ENCODE peak calls at places on chromosomes 6 and 20, in four cellular contexts. T is HL-60, K is K562, B is GM12878. R is an unnamed sample.
A peak's percentile ranks its signal among the peaks of the same experiment; 100 is the strongest.

GRCh38 chr20:22288957-22289356 is 295.4 kb downstream of the FOXA2 start:
- DNase-seq in T (no peak), K (no peak), B (no peak), R (no peak)

GRCh38 chr6:154508573-154509375 is 1.7 kb downstream of the CNKSR3 start:
- DNase-seq in T (no peak), K (peak; percentile 44), B (no peak), R (no peak)

GRCh38 chr20:13262701-13263335 is 41.7 kb downstream of the ISM1 start:
- DNase-seq in T (no peak), K (no peak), B (no peak), R (no peak)

GRCh38 chr6:42042108-42042507 is 8.2 kb upstream of the TAF8 start:
- DNase-seq in T (no peak), K (no peak), B (no peak), R (no peak)

GRCh38 chr6:14393910-14394309 is 276.3 kb downstream of the CD83 start:
- DNase-seq in T (no peak), K (no peak), B (no peak), R (no peak)

GRCh38 chr20:3165473-3166337 is 6.0 kb upstream of the FASTKD5 start:
- DNase-seq in T (peak; percentile 59), K (no peak), B (no peak), R (no peak)

GRCh38 chr20:62816879-62817873 is at the start of gene COL9A3:
- DNase-seq in T (no peak), K (peak; percentile 59), B (no peak), R (no peak)

GRCh38 chr6:134814076-134814709 is 135.7 kb downstream of the ALDH8A1 start:
- DNase-seq in T (no peak), K (no peak), B (no peak), R (no peak)

GRCh38 chr6:109172096-109172495 is 76.8 kb downstream of the CEP57L1 start:
- DNase-seq in T (no peak), K (no peak), B (no peak), R (no peak)

GRCh38 chr20:21391495-21392298 is 5.6 kb downstream of the NKX2-4 start:
- DNase-seq in T (no peak), K (no peak), B (no peak), R (no peak)

GRCh38 chr6:938271-939046 is 245.5 kb upstream of the EXOC2 start:
- DNase-seq in T (no peak), K (no peak), B (no peak), R (no peak)

GRCh38 chr6:75437451-75438185 is 56.0 kb downstream of the FILIP1 start:
- DNase-seq in T (no peak), K (no peak), B (no peak), R (no peak)

GRCh38 chr6:108113557-108114519 is 39.3 kb upstream of the OSTM1 start:
- DNase-seq in T (peak; percentile 45), K (peak; percentile 60), B (no peak), R (peak; percentile 33)

GRCh38 chr6:119190176-119190575 is 111.7 kb upstream of the FAM184A start:
- DNase-seq in T (no peak), K (no peak), B (no peak), R (no peak)

GRCh38 chr6:157659536-157660271 is 163.3 kb upstream of the SNX9 start:
- DNase-seq in T (no peak), K (no peak), B (no peak), R (no peak)

GRCh38 chr20:8423482-8423881 is 291.4 kb downstream of the PLCB1 start:
- DNase-seq in T (no peak), K (no peak), B (no peak), R (no peak)

GRCh38 chr20:23200413-23200812 is 114.3 kb upstream of the CD93 start:
- DNase-seq in T (no peak), K (no peak), B (no peak), R (no peak)

DNA sequence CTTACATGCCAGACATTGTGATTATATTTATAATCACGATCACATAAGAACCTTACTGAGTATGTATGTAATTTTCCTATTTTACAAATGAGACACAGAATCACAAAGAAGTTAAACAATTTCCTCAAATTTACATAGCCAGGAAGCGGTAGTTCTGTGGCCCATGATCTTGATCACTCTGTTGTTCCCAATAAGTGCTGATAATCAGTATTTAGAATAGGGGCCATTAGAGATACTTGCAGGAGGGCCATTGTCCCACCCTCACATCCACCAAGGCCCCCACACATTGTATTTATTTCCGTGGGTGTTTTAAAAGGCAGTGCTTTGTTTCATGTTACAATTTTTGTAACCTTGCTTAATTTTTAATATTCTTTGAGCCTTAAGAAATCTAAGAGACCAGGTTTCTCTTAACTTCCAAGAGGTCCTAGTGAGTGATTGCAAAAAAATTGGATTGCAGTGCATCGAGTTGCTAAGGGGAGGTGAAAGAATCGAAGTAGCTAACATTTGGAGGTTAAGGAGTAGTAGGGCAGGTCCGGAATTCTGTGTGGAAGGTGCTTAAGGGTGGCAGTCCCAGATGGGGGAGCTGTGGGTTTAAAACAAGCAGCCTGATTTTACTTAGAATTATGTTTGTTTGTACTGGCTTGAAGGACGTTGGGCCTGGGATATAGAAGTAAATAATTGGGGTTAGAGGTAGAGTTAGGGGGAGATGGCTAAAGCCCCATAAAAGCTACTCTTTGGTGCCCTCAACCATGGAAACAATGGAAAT is 339.4 kb downstream of the CDKAL1 start:
- DNase-seq in T (no peak), K (no peak), B (no peak), R (no peak)
- TF ChIP-seq SPI1 in T (no peak), K (no peak), B (no peak), R (no peak)

GRCh38 chr6:140535511-140535910 is 1161.1 kb upstream of the CITED2 start:
- DNase-seq in T (no peak), K (no peak), B (no peak), R (no peak)

GRCh38 chr6:140538926-140539325 is 1164.5 kb upstream of the CITED2 start:
- DNase-seq in T (no peak), K (no peak), B (no peak), R (no peak)

GRCh38 chr6:140537211-140537610 is 1162.8 kb upstream of the CITED2 start:
- DNase-seq in T (no peak), K (no peak), B (no peak), R (no peak)

GRCh38 chr6:140540743-140541142 is 1166.3 kb upstream of the CITED2 start:
- DNase-seq in T (no peak), K (no peak), B (no peak), R (no peak)

DNA sequence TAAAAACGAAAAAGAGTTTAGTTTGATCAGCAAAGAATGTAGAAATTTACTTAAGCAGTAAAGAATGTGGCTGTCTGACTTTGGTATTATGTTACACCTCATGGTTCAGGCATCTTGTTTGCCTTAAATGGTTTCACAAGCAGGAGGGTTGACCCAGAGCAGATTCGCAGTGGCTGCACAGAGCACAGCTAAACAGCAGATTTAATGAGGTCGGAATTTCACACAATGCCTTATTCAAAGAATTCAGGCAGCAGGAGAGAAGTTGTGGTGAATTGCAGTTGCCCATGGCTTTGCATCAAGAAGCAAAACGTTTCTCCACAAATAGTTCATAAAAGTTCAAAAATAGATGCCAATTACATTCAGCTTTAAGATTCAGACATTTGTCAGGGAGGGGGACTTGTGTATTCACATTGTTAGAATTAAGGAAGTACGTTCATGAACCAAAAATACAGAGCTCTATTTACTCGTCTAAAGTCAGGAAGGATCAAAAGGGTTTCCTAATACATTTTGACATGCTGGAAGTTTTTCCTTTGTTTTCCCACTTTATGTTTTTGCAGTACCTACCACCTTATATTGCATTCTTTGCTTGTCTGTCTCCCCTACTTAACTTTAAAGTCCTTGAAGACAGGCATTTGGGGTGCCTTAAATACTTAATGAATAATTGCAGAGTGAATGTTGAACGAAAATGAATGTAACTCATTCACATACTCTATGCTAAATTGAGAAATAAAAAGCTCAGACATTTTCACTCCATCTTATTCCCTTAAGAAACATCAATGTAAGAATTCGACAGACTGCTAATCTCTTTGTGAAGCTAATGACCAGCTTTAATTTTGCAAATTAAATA is 1163.6 kb upstream of the CITED2 start:
- DNase-seq in T (no peak), K (no peak), B (no peak), R (no peak)
- TF ChIP-seq SPI1 in T (no peak), K (no peak), B (no peak), R (no peak)

GRCh38 chr20:32252189-32252588 is 25.3 kb upstream of the KIF3B start:
- DNase-seq in T (no peak), K (no peak), B (no peak), R (no peak)
- TF ChIP-seq SPI1 in T (no peak), K (no peak), B (no peak), R (peak; percentile 29)

GRCh38 chr20:64152906-64153305 is 11.3 kb upstream of the MYT1 start:
- DNase-seq in T (no peak), K (no peak), B (no peak), R (no peak)
- TF ChIP-seq SPI1 in T (no peak), K (no peak), B (no peak), R (no peak)

GRCh38 chr20:59042151-59042795 is at the start of gene PRELID3B:
- DNase-seq in T (peak; percentile 32), K (peak; percentile 74), B (no peak), R (no peak)
- TF ChIP-seq SPI1 in T (no peak), K (no peak), B (no peak), R (no peak)

R was measured in GM12891.